ENCODE peak calls at places on chromosomes 3 and 15, in four cellular contexts. C is HepG2, V is HEK293T, Q is GM12878. Z is an unnamed sample.

GRCh38 chr3:100002599-100003350 is 111.5 kb downstream of the FILIP1L start:
- DNase-seq in V (no peak), C (peak), Q (no peak), Z (peak)

GRCh38 chr15:40746916-40747418 is 8.1 kb downstream of the RMDN3 start:
- DNase-seq in C (no peak), V (no peak), Q (no peak), Z (no peak)

GRCh38 chr15:43854801-43855200 is 28.0 kb downstream of the WDR76 start:
- DNase-seq in C (no peak), V (no peak), Q (no peak), Z (no peak)

GRCh38 chr3:30488070-30488756 is 118.2 kb upstream of the TGFBR2 start:
- DNase-seq in Q (no peak), V (no peak), C (no peak), Z (no peak)

GRCh38 chr3:84925571-84925970 is 33.2 kb upstream of the CADM2 start:
- DNase-seq in Q (no peak), C (no peak), V (no peak), Z (no peak)

GRCh38 chr15:51114437-51115119 is 19.9 kb upstream of the TNFAIP8L3 start:
- DNase-seq in V (no peak), C (no peak), Q (no peak), Z (no peak)

GRCh38 chr15:69081310-69082004 is 67.0 kb downstream of the NOX5 start:
- DNase-seq in V (no peak), C (no peak), Q (no peak), Z (no peak)

GRCh38 chr3:119099785-119100184 is 46.2 kb upstream of the TEX55 start:
- DNase-seq in Q (no peak), C (no peak), V (no peak), Z (no peak)

GRCh38 chr15:56653082-56653481 is 80.2 kb downstream of the ZNF280D start:
- DNase-seq in V (no peak), Q (no peak), C (no peak), Z (no peak)

GRCh38 chr3:9397911-9398714 is 698 bp downstream of the SETD5 start:
- DNase-seq in C (peak), Q (no peak), V (no peak), Z (peak)

GRCh38 chr15:69609176-69609575 is 156.6 kb downstream of the RPLP1 start:
- DNase-seq in C (no peak), V (no peak), Q (no peak), Z (no peak)

GRCh38 chr3:120417272-120417911 is 33.4 kb downstream of the FSTL1 start:
- DNase-seq in C (peak), V (peak), Q (peak), Z (peak)

GRCh38 chr3:100629728-100630127 is 20.3 kb downstream of the ADGRG7 start:
- DNase-seq in C (no peak), Q (no peak), V (no peak), Z (peak)

GRCh38 chr3:71077070-71077469 is 506.5 kb downstream of the FOXP1 start:
- DNase-seq in Q (no peak), V (no peak), C (no peak), Z (no peak)

GRCh38 chr3:99920530-99921376 is 103.1 kb downstream of the CMSS1 start:
- DNase-seq in V (no peak), C (peak), Q (no peak), Z (no peak)

GRCh38 chr3:183895296-183895695 is 10.6 kb upstream of the PARL start:
- DNase-seq in C (peak), Q (no peak), V (peak), Z (peak)

GRCh38 chr3:119598410-119599098 is 869 bp downstream of the PLA1A start:
- DNase-seq in Q (peak), V (no peak), C (no peak), Z (no peak)

GRCh38 chr3:185720326-185720725 is 104.5 kb downstream of the IGF2BP2 start:
- DNase-seq in V (no peak), Q (no peak), C (no peak), Z (no peak)

GRCh38 chr3:17745301-17745700 is 2.9 kb upstream of the TBC1D5 start:
- DNase-seq in V (no peak), C (no peak), Q (no peak), Z (no peak)

GRCh38 chr3:26960382-26960781 is 337.8 kb downstream of the LRRC3B start:
- DNase-seq in V (no peak), Q (no peak), C (no peak), Z (no peak)

GRCh38 chr3:28835751-28836150 is 445.1 kb upstream of the RBMS3 start:
- DNase-seq in Q (no peak), V (no peak), C (no peak), Z (no peak)

GRCh38 chr3:41598804-41599481 is 363.0 kb downstream of the ULK4 start:
- DNase-seq in C (no peak), Q (no peak), V (no peak), Z (no peak)

GRCh38 chr3:138245026-138245425 is 57.9 kb downstream of the ARMC8 start:
- DNase-seq in V (no peak), Q (no peak), C (no peak), Z (no peak)

GRCh38 chr3:167066977-167067843 is 312.9 kb downstream of the ZBBX start:
- DNase-seq in V (peak), C (no peak), Q (no peak), Z (no peak)

GRCh38 chr3:61173685-61174084 is 77.6 kb downstream of the FHIT start:
- DNase-seq in C (peak), Q (no peak), V (no peak), Z (peak)

GRCh38 chr15:76162784-76163428 is 103.1 kb downstream of the TMEM266 start:
- DNase-seq in C (no peak), Q (no peak), V (no peak), Z (no peak)

GRCh38 chr15:83292317-83292716 is 7.9 kb upstream of the BNC1 start:
- DNase-seq in V (no peak), C (no peak), Q (no peak), Z (no peak)

GRCh38 chr3:119529883-119530282 is 29.5 kb downstream of the CD80 start:
- DNase-seq in V (no peak), Q (no peak), C (no peak), Z (no peak)

GRCh38 chr15:31387483-31388118 is 61.0 kb downstream of the KLF13 start:
- DNase-seq in C (no peak), V (no peak), Q (no peak), Z (no peak)

GRCh38 chr15:77507151-77507847 is 86.6 kb downstream of the HMG20A start:
- DNase-seq in Q (no peak), V (no peak), C (no peak), Z (no peak)

GRCh38 chr3:23162939-23163338 is 40.2 kb upstream of the UBE2E2 start:
- DNase-seq in C (no peak), V (no peak), Q (peak), Z (no peak)

GRCh38 chr15:37046876-37047614 is 53.3 kb downstream of the MEIS2 start:
- DNase-seq in Q (no peak), C (peak), V (no peak), Z (no peak)

GRCh38 chr15:90851114-90851513 is 17.3 kb upstream of the FURIN start:
- DNase-seq in Q (no peak), C (no peak), V (no peak), Z (no peak)

GRCh38 chr15:89472785-89473256 is 23.6 kb downstream of the RHCG start:
- DNase-seq in V (peak), C (peak), Q (no peak), Z (peak)

GRCh38 chr3:1693145-1693544 is 405.5 kb upstream of the CNTN4 start:
- DNase-seq in Q (no peak), C (no peak), V (no peak), Z (no peak)

GRCh38 chr3:56347219-56347871 is 120.9 kb downstream of the ERC2 start:
- DNase-seq in Q (no peak), C (no peak), V (peak), Z (peak)

GRCh38 chr15:81981888-81982287 is 63.9 kb downstream of the MEX3B start:
- DNase-seq in C (no peak), V (no peak), Q (no peak), Z (no peak)

GRCh38 chr3:157472648-157473047 is 30.6 kb downstream of the VEPH1 start:
- DNase-seq in C (no peak), V (no peak), Q (no peak), Z (no peak)

GRCh38 chr3:157467165-157467564 is 30.5 kb downstream of the PTX3 start:
- DNase-seq in C (no peak), V (no peak), Q (no peak), Z (no peak)

GRCh38 chr3:157475921-157476395 is 27.3 kb downstream of the VEPH1 start:
- DNase-seq in V (peak), C (no peak), Q (no peak), Z (no peak)

GRCh38 chr3:157469571-157470294 is 33.1 kb downstream of the PTX3 start:
- DNase-seq in V (no peak), Q (no peak), C (no peak), Z (no peak)

GRCh38 chr3:157471051-157471450 is 32.2 kb downstream of the VEPH1 start:
- DNase-seq in V (no peak), Q (no peak), C (no peak), Z (no peak)
- TF ChIP-seq FOXK2 in V (no peak), Q (no peak), C (no peak), Z (no peak)

DNA sequence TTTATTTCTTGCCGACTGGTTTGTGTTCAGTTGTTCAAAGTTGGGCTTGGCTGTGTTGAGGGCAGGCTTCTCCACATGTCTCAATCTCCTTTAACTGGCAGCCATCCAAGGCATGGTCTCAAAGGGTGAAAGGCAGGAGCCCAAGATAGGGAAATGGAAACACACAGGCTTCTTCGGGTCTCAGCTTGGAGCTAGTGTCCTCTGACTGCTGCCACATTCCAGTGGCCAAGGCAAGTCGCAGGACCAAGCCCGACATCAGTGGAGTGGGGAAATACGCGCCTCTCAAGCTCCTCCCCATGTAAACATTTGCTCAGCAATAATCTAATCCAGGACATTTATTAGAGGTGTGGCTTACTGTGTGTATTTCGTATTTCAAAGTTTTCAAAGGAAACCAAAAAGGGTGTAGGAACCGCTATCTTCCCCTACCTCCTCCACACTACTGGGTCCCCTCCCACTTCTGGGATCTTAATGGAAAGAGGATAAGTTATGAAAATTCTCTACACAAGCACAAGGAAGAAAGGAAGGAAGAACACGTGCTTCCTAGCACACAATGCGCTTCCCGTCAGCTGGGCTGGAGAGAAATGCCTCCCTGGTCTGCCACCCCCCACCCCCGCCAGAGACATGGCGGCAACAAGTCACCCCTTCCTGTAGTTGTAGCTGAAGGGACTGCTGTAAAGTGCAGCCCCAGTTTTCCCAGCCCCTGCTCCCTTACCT is 181.7 kb downstream of the FAM43A start:
- DNase-seq in V (no peak), C (no peak), Q (no peak), Z (no peak)
- TF ChIP-seq FOXK2 in V (no peak), C (no peak), Q (no peak), Z (no peak)

GRCh38 chr3:58858126-58858525 is 191.6 kb upstream of the FAM3D start:
- DNase-seq in Q (no peak), C (no peak), V (no peak), Z (no peak)
- TF ChIP-seq FOXK2 in Q (no peak), C (no peak), V (no peak), Z (no peak)

GRCh38 chr3:59769132-59769531 is 719.3 kb upstream of the CFAP20DC start:
- DNase-seq in V (no peak), Q (no peak), C (no peak), Z (no peak)

GRCh38 chr3:59771760-59772159 is 721.9 kb upstream of the CFAP20DC start:
- DNase-seq in V (peak), Q (no peak), C (peak), Z (no peak)

GRCh38 chr3:59764131-59764530 is 714.3 kb upstream of the CFAP20DC start:
- DNase-seq in C (no peak), V (no peak), Q (no peak), Z (no peak)

DNA sequence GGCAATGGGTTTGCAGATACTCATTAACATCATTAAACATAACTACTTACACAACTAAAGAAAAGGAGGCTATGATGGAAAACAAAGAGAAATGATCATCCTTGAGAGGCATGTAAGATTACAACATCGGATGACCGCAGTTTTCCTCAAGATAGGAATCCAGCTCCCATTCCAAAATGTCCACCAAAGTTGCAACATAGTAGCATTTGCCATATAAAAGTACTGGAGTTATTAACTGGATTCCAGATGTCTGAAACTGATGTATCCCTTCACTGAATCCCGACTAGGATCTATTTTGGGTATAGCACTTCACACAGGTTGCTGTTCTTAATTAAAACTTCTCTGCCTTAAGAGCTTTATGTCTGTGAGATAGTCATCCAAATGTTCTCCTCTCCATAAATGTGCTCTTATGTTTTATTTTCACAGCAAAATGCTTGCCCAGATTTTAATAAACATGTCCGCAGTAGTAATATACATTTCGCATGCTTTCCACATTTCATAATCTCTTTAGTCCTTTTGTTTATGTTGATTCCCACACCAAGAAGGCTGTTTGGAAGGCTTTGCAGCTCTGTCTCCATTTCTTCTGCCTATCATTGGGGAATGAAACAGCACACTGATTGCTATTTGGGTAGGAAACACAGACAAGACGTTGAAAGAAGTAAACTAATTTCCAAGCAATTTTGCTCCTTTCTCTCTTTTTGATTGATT is 716.5 kb upstream of the CFAP20DC start:
- DNase-seq in V (no peak), C (no peak), Q (no peak), Z (no peak)
- TF ChIP-seq FOXK2 in V (no peak), C (no peak), Q (no peak), Z (no peak)

GRCh38 chr3:124492824-124493223 is 237.4 kb upstream of the UMPS start:
- DNase-seq in V (peak), C (peak), Q (no peak), Z (peak)
- TF ChIP-seq FOXK2 in V (no peak), C (no peak), Q (no peak), Z (no peak)

GRCh38 chr3:34218706-34219105 is 420.3 kb downstream of the PDCD6IP start:
- DNase-seq in Q (no peak), V (no peak), C (no peak), Z (no peak)
- TF ChIP-seq FOXK2 in Q (no peak), V (no peak), C (no peak), Z (no peak)

DNA sequence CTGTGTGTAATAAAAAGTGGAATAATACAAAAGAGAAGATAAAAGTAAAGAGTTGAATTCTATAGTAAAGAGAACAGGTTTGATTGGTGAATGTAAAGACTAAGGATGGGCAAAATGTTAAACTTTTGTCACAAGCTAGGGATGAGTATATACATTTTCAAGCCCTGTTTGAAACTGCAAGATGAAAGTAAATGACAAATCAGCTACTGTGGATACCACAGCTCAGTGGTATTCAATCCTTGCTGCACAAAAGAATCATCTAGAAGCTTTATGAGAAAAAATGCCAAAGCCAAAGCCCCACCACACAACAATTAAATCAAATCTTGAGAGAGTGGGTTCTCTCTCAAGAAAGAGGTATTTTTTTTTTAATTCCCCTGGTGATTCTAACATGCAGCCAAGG is 67.7 kb downstream of the VPS13C start:
- DNase-seq in Q (no peak), V (no peak), C (no peak), Z (no peak)
- TF ChIP-seq FOXK2 in Q (no peak), V (no peak), C (no peak), Z (no peak)

DNA sequence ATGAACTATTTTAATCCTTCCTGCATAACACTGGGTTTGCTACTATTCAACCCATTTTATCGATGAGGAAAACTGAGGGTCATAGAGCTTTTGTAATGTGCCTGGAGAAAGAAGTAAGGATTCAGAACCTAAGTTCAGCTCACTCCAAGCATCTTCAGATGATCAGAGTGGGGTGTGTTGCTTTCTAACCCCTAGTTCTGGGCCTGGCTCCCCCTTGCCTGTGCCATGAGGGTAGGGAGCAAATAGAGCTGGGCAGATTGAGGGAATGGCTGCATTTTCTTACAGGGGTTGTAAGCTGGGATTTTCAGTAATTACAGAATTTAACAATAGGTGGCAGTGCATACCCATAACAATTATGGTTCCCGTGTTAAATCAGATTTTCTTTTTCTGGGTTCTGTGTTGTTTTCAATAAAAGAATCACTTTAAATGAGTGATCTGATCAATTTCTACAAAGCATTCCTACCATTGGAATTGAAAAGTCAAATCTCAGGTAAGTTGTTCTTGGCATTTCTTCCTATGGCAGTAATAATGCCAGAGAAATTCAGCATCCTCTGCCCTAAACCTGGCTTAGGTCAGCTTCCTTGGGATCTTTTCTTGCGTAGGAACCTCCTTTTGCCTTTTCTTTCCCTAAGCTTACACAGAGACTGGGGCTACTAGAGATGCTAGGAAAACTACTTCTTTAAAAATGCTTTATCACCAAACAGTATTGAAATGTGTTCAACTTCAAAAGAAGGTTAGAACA is 103.8 kb upstream of the IL12A start:
- DNase-seq in C (peak), Q (no peak), V (peak), Z (peak)
- TF ChIP-seq FOXK2 in C (no peak), Q (no peak), V (no peak), Z (no peak)